ENCODE peak calls at places on chromosome 18, in nine cellular contexts. K is mucosa of descending colon; G is lower lobe of right lung; Y is Jurkat, Clone E6-1; J is psoas muscle; O is MG63; P is bronchial epithelial cell; M is HFF-Myc; A is cardiac muscle cell. E is an unnamed sample.

GRCh38 chr18:9478545-9478944 is 3.2 kb downstream of the RALBP1 start:
- DNase-seq in K (no peak), G (no peak), Y (no peak), J (no peak), O (no peak), P (no peak), M (no peak), A (no peak), E (no peak)

GRCh38 chr18:38369772-38370690 is 804.4 kb upstream of the CELF4 start:
- DNase-seq in K (no peak), G (no peak), Y (no peak), J (no peak), O (no peak), P (peak; percentile 72), M (no peak), A (no peak), E (no peak)

GRCh38 chr18:36328916-36329315 is 31.4 kb downstream of the FHOD3 start:
- DNase-seq in K (no peak), G (no peak), Y (peak; percentile 63), J (no peak), O (no peak), P (no peak), M (no peak), A (no peak), E (no peak)

GRCh38 chr18:10898417-10898974 is 250.9 kb downstream of the PIEZO2 start:
- DNase-seq in K (no peak), G (no peak), Y (no peak), J (no peak), O (no peak), P (no peak), M (no peak), A (no peak), E (no peak)

GRCh38 chr18:56851774-56852173 is 200.6 kb downstream of the WDR7 start:
- DNase-seq in K (no peak), G (no peak), Y (no peak), J (no peak), O (no peak), P (no peak), M (no peak), A (no peak), E (no peak)

GRCh38 chr18:154151-154550 is 4.2 kb upstream of the USP14 start:
- DNase-seq in K (no peak), G (no peak), Y (no peak), J (no peak), O (no peak), P (no peak), M (no peak), A (peak; percentile 25), E (peak; percentile 5)

GRCh38 chr18:59696311-59697235 is 650 bp downstream of the CCBE1 start:
- DNase-seq in K (peak; percentile 36), G (no peak), Y (no peak), J (peak; percentile 53), O (peak; percentile 50), P (peak; percentile 43), M (no peak), A (peak; percentile 54), E (no peak)

GRCh38 chr18:35085450-35086032 is 44.3 kb downstream of the MAPRE2 start:
- DNase-seq in K (no peak), G (no peak), Y (no peak), J (no peak), O (no peak), P (no peak), M (no peak), A (no peak), E (no peak)

GRCh38 chr18:63963610-63964256 is 6.1 kb upstream of the SERPINB8 start:
- DNase-seq in K (peak; percentile 56), G (no peak), Y (peak; percentile 72), J (no peak), O (peak; percentile 15), P (peak; percentile 71), M (peak; percentile 20), A (peak; percentile 79), E (peak; percentile 20)

GRCh38 chr18:77057043-77057442 is 75.5 kb downstream of the MBP start:
- DNase-seq in K (no peak), G (peak; percentile 73), Y (no peak), J (peak; percentile 75), O (peak; percentile 35), P (peak; percentile 38), M (no peak), A (peak; percentile 59), E (peak; percentile 19)

GRCh38 chr18:37779220-37779619 is 213.6 kb upstream of the CELF4 start:
- DNase-seq in K (no peak), G (no peak), Y (no peak), J (no peak), O (no peak), P (no peak), M (no peak), A (no peak), E (no peak)

GRCh38 chr18:35515460-35516130 is 17.8 kb upstream of the INO80C start:
- DNase-seq in K (no peak), G (no peak), Y (no peak), J (no peak), O (no peak), P (no peak), M (no peak), A (no peak), E (no peak)

GRCh38 chr18:13014818-13015217 is 23.7 kb downstream of the CEP192 start:
- DNase-seq in K (no peak), G (no peak), Y (no peak), J (no peak), O (no peak), P (no peak), M (no peak), A (no peak), E (no peak)

GRCh38 chr18:74290831-74291770 is 662 bp downstream of the CYB5A start:
- DNase-seq in K (peak; percentile 86), G (peak; percentile 79), Y (no peak), J (no peak), O (no peak), P (peak; percentile 54), M (no peak), A (peak; percentile 47), E (no peak)

GRCh38 chr18:39414009-39414700 is 1848.6 kb upstream of the CELF4 start:
- DNase-seq in K (no peak), G (no peak), Y (no peak), J (no peak), O (peak; percentile 13), P (peak; percentile 96), M (peak; percentile 20), A (peak; percentile 37), E (no peak)

GRCh38 chr18:28003451-28003850 is 173.5 kb downstream of the CDH2 start:
- DNase-seq in K (no peak), G (no peak), Y (no peak), J (no peak), O (no peak), P (peak; percentile 55), M (no peak), A (peak; percentile 62), E (no peak)

GRCh38 chr18:10524507-10525425 is 1.1 kb upstream of the NAPG start:
- DNase-seq in K (no peak), G (no peak), Y (no peak), J (no peak), O (peak; percentile 49), P (peak; percentile 71), M (no peak), A (peak; percentile 21), E (peak; percentile 37)

GRCh38 chr18:40935423-40935822 is 1019.6 kb upstream of the PIK3C3 start:
- DNase-seq in K (no peak), G (no peak), Y (peak; percentile 46), J (no peak), O (no peak), P (peak; percentile 34), M (peak; percentile 10), A (peak; percentile 42), E (peak; percentile 41)

GRCh38 chr18:40937386-40937785 is 1017.6 kb upstream of the PIK3C3 start:
- DNase-seq in K (no peak), G (no peak), Y (no peak), J (no peak), O (no peak), P (peak; percentile 22), M (no peak), A (peak; percentile 6), E (no peak)

GRCh38 chr18:40938615-40939014 is 1016.4 kb upstream of the PIK3C3 start:
- DNase-seq in K (no peak), G (no peak), Y (no peak), J (no peak), O (no peak), P (no peak), M (no peak), A (peak; percentile 6), E (no peak)

DNA sequence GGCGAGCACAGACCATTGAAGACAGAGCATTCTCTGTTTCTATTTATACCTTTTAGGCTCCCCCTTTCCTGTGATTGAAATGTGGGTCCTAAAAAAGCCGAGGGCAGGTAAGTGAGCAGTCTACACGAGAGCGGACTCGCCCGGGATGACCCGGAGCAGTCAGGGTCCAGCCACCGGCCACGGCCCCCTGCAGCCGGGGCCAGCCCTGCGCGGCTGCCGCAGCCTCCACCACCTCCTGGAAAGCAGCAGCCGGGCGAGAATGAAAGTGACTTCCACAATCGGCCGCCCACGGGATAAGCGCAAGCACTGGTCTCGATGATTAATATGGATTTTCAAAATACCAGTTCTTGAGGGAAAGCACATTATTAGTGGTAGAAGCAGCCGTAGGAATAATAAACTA is 1015.4 kb upstream of the PIK3C3 start:
- DNase-seq in K (no peak), G (no peak), Y (no peak), J (no peak), O (peak; percentile 45), P (no peak), M (no peak), A (no peak), E (peak; percentile 27)
- H3K4me3 ChIP-seq in K (no peak overlapping the region), G (no peak overlapping the region), Y (no peak overlapping the region), J (peak overlapping the region; percentile 41), O (peak overlapping the region; percentile 47), P (no peak overlapping the region), M (no peak overlapping the region), A (no peak overlapping the region), E (peak overlapping the region; percentile 50)

GRCh38 chr18:22711381-22711717 is 221.8 kb upstream of the RBBP8 start:
- DNase-seq in K (no peak), G (no peak), Y (no peak), J (no peak), O (no peak), P (peak; percentile 95), M (no peak), A (no peak), E (no peak)
- H3K4me3 ChIP-seq in K (no peak overlapping the region), G (peak overlapping the region; percentile 53), Y (no peak overlapping the region), J (no peak overlapping the region), O (no peak overlapping the region), P (peak overlapping the region; percentile 30), M (no peak overlapping the region), A (no peak overlapping the region), E (no peak overlapping the region)

DNA sequence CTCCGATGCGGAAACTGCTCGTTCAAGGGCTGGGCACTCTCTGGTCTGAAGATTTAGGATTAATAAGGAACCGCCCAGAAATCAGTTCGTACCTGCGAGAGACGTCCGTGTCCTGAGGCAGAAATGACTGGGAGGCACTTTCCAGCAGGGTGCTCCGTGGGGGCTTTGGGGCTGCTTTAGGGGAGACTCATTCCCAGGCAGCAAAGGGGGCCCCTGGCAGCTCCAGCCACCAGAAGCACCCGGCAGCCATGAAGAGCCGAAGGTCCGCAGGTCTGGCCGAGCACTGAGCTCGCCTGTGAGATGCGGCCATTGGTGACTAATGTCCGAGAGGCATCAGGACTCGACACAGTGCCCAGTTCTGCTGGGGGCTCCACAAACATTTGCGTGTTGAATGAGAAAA is 20.9 kb downstream of the KCNG2 start:
- DNase-seq in K (no peak), G (no peak), Y (no peak), J (no peak), O (no peak), P (no peak), M (no peak), A (no peak), E (no peak)
- H3K4me3 ChIP-seq in K (no peak overlapping the region), G (no peak overlapping the region), Y (no peak overlapping the region), J (no peak overlapping the region), O (no peak overlapping the region), P (no peak overlapping the region), M (no peak overlapping the region), A (no peak overlapping the region), E (no peak overlapping the region)

GRCh38 chr18:79476031-79476917 is 80.5 kb downstream of the NFATC1 start:
- DNase-seq in K (no peak), G (peak; percentile 26), Y (no peak), J (peak; percentile 38), O (no peak), P (no peak), M (no peak), A (no peak), E (no peak)
- H3K4me3 ChIP-seq in K (no peak overlapping the region), G (no peak overlapping the region), Y (no peak overlapping the region), J (no peak overlapping the region), O (no peak overlapping the region), P (no peak overlapping the region), M (no peak overlapping the region), A (no peak overlapping the region), E (no peak overlapping the region)

E was measured in SJCRH30.